ENCODE peak calls at places on chromosome 20, in nine cellular contexts. One of them, this sample, is unnamed.

GRCh38 chr20:19817017-19817416 is 59.0 kb downstream of the RIN2 start:
- DNase-seq in effector memory CD8-positive, alpha-beta T cell: no peak
- DNase-seq in BJ: peak
- DNase-seq in astrocyte: peak
- DNase-seq in NCI-H774: no peak
- DNase-seq in GM23248: peak
- DNase-seq in heart right ventricle: peak
- DNase-seq in astrocyte of the hippocampus: peak
- DNase-seq in GM12865: no peak
- DNase-seq in this sample: no peak

GRCh38 chr20:51624157-51624731 is 81.7 kb upstream of the NFATC2 start:
- DNase-seq in effector memory CD8-positive, alpha-beta T cell: peak
- DNase-seq in BJ: no peak
- DNase-seq in astrocyte: peak
- DNase-seq in NCI-H774: peak
- DNase-seq in GM23248: peak
- DNase-seq in heart right ventricle: peak
- DNase-seq in astrocyte of the hippocampus: peak
- DNase-seq in GM12865: peak
- DNase-seq in this sample: peak

GRCh38 chr20:13173201-13173600 is 47.9 kb upstream of the ISM1 start:
- DNase-seq in effector memory CD8-positive, alpha-beta T cell: no peak
- DNase-seq in BJ: no peak
- DNase-seq in astrocyte: no peak
- DNase-seq in NCI-H774: no peak
- DNase-seq in GM23248: no peak
- DNase-seq in heart right ventricle: no peak
- DNase-seq in astrocyte of the hippocampus: no peak
- DNase-seq in GM12865: no peak
- DNase-seq in this sample: no peak

GRCh38 chr20:57263127-57263609 is 3.3 kb downstream of the BMP7 start:
- DNase-seq in effector memory CD8-positive, alpha-beta T cell: no peak
- DNase-seq in BJ: no peak
- DNase-seq in astrocyte: no peak
- DNase-seq in NCI-H774: no peak
- DNase-seq in GM23248: no peak
- DNase-seq in heart right ventricle: no peak
- DNase-seq in astrocyte of the hippocampus: no peak
- DNase-seq in GM12865: no peak
- DNase-seq in this sample: no peak

GRCh38 chr20:34045294-34045693 is 51.6 kb downstream of the RALY start:
- DNase-seq in effector memory CD8-positive, alpha-beta T cell: no peak
- DNase-seq in BJ: no peak
- DNase-seq in astrocyte: no peak
- DNase-seq in NCI-H774: peak
- DNase-seq in GM23248: peak
- DNase-seq in heart right ventricle: peak
- DNase-seq in astrocyte of the hippocampus: no peak
- DNase-seq in GM12865: no peak
- DNase-seq in this sample: no peak

GRCh38 chr20:34412453-34412852 is 49.4 kb downstream of the ITCH start:
- DNase-seq in effector memory CD8-positive, alpha-beta T cell: no peak
- DNase-seq in BJ: no peak
- DNase-seq in astrocyte: no peak
- DNase-seq in NCI-H774: no peak
- DNase-seq in GM23248: peak
- DNase-seq in heart right ventricle: no peak
- DNase-seq in astrocyte of the hippocampus: no peak
- DNase-seq in GM12865: no peak
- DNase-seq in this sample: no peak

GRCh38 chr20:49501917-49502316 is 19.4 kb upstream of the KCNB1 start:
- DNase-seq in effector memory CD8-positive, alpha-beta T cell: no peak
- DNase-seq in BJ: no peak
- DNase-seq in astrocyte: peak
- DNase-seq in NCI-H774: no peak
- DNase-seq in GM23248: peak
- DNase-seq in heart right ventricle: no peak
- DNase-seq in astrocyte of the hippocampus: peak
- DNase-seq in GM12865: peak
- DNase-seq in this sample: no peak

GRCh38 chr20:2518096-2518495 is 9.4 kb upstream of the ZNF343 start:
- DNase-seq in effector memory CD8-positive, alpha-beta T cell: no peak
- DNase-seq in BJ: no peak
- DNase-seq in astrocyte: no peak
- DNase-seq in NCI-H774: no peak
- DNase-seq in GM23248: no peak
- DNase-seq in heart right ventricle: no peak
- DNase-seq in astrocyte of the hippocampus: no peak
- DNase-seq in GM12865: no peak
- DNase-seq in this sample: no peak

GRCh38 chr20:19909696-19910095 is 107.5 kb upstream of the NAA20 start:
- DNase-seq in effector memory CD8-positive, alpha-beta T cell: no peak
- DNase-seq in BJ: no peak
- DNase-seq in astrocyte: no peak
- DNase-seq in NCI-H774: no peak
- DNase-seq in GM23248: peak
- DNase-seq in heart right ventricle: peak
- DNase-seq in astrocyte of the hippocampus: no peak
- DNase-seq in GM12865: no peak
- DNase-seq in this sample: no peak

GRCh38 chr20:9815662-9816061 is 23.2 kb downstream of the PAK5 start:
- DNase-seq in effector memory CD8-positive, alpha-beta T cell: no peak
- DNase-seq in BJ: no peak
- DNase-seq in astrocyte: no peak
- DNase-seq in NCI-H774: no peak
- DNase-seq in GM23248: no peak
- DNase-seq in heart right ventricle: no peak
- DNase-seq in astrocyte of the hippocampus: no peak
- DNase-seq in GM12865: no peak
- DNase-seq in this sample: no peak

GRCh38 chr20:63024573-63025392 is 18.0 kb upstream of the BHLHE23 start:
- DNase-seq in effector memory CD8-positive, alpha-beta T cell: no peak
- DNase-seq in BJ: no peak
- DNase-seq in astrocyte: no peak
- DNase-seq in NCI-H774: no peak
- DNase-seq in GM23248: no peak
- DNase-seq in heart right ventricle: no peak
- DNase-seq in astrocyte of the hippocampus: no peak
- DNase-seq in GM12865: no peak
- DNase-seq in this sample: no peak

GRCh38 chr20:48841861-48842529 is 14.2 kb upstream of the PREX1 start:
- DNase-seq in effector memory CD8-positive, alpha-beta T cell: no peak
- DNase-seq in BJ: peak
- DNase-seq in astrocyte: peak
- DNase-seq in NCI-H774: no peak
- DNase-seq in GM23248: peak
- DNase-seq in heart right ventricle: no peak
- DNase-seq in astrocyte of the hippocampus: peak
- DNase-seq in GM12865: no peak
- DNase-seq in this sample: no peak

GRCh38 chr20:6044102-6044501 is 9.8 kb downstream of the LRRN4 start:
- DNase-seq in effector memory CD8-positive, alpha-beta T cell: no peak
- DNase-seq in BJ: no peak
- DNase-seq in astrocyte: no peak
- DNase-seq in NCI-H774: no peak
- DNase-seq in GM23248: no peak
- DNase-seq in heart right ventricle: no peak
- DNase-seq in astrocyte of the hippocampus: no peak
- DNase-seq in GM12865: no peak
- DNase-seq in this sample: no peak

GRCh38 chr20:18514127-18514526 is 6.4 kb downstream of the SEC23B start:
- DNase-seq in effector memory CD8-positive, alpha-beta T cell: no peak
- DNase-seq in BJ: no peak
- DNase-seq in astrocyte: no peak
- DNase-seq in NCI-H774: no peak
- DNase-seq in GM23248: no peak
- DNase-seq in heart right ventricle: no peak
- DNase-seq in astrocyte of the hippocampus: no peak
- DNase-seq in GM12865: no peak
- DNase-seq in this sample: no peak

GRCh38 chr20:52166150-52166549 is 25.4 kb downstream of the ZFP64 start:
- DNase-seq in effector memory CD8-positive, alpha-beta T cell: no peak
- DNase-seq in BJ: no peak
- DNase-seq in astrocyte: no peak
- DNase-seq in NCI-H774: no peak
- DNase-seq in GM23248: no peak
- DNase-seq in heart right ventricle: no peak
- DNase-seq in astrocyte of the hippocampus: no peak
- DNase-seq in GM12865: no peak
- DNase-seq in this sample: no peak

GRCh38 chr20:59144179-59144830 is 19.3 kb upstream of the ZNF831 start:
- DNase-seq in effector memory CD8-positive, alpha-beta T cell: no peak
- DNase-seq in BJ: no peak
- DNase-seq in astrocyte: no peak
- DNase-seq in NCI-H774: no peak
- DNase-seq in GM23248: no peak
- DNase-seq in heart right ventricle: no peak
- DNase-seq in astrocyte of the hippocampus: no peak
- DNase-seq in GM12865: no peak
- DNase-seq in this sample: no peak

GRCh38 chr20:62489940-62490263 is 14.1 kb upstream of the GATA5 start:
- DNase-seq in effector memory CD8-positive, alpha-beta T cell: no peak
- DNase-seq in BJ: no peak
- DNase-seq in astrocyte: no peak
- DNase-seq in NCI-H774: no peak
- DNase-seq in GM23248: no peak
- DNase-seq in heart right ventricle: no peak
- DNase-seq in astrocyte of the hippocampus: no peak
- DNase-seq in GM12865: no peak
- DNase-seq in this sample: no peak

GRCh38 chr20:47276856-47277541 is 79.5 kb downstream of the ZMYND8 start:
- DNase-seq in effector memory CD8-positive, alpha-beta T cell: no peak
- DNase-seq in BJ: peak
- DNase-seq in astrocyte: peak
- DNase-seq in NCI-H774: no peak
- DNase-seq in GM23248: peak
- DNase-seq in heart right ventricle: peak
- DNase-seq in astrocyte of the hippocampus: peak
- DNase-seq in GM12865: no peak
- DNase-seq in this sample: no peak

GRCh38 chr20:63176448-63177133 is 39.3 kb downstream of the YTHDF1 start:
- DNase-seq in effector memory CD8-positive, alpha-beta T cell: no peak
- DNase-seq in BJ: no peak
- DNase-seq in astrocyte: no peak
- DNase-seq in NCI-H774: no peak
- DNase-seq in GM23248: no peak
- DNase-seq in heart right ventricle: no peak
- DNase-seq in astrocyte of the hippocampus: peak
- DNase-seq in GM12865: no peak
- DNase-seq in this sample: no peak

GRCh38 chr20:36060676-36061075 is 92.3 kb downstream of the CNBD2 start:
- DNase-seq in effector memory CD8-positive, alpha-beta T cell: no peak
- DNase-seq in BJ: no peak
- DNase-seq in astrocyte: no peak
- DNase-seq in NCI-H774: no peak
- DNase-seq in GM23248: no peak
- DNase-seq in heart right ventricle: no peak
- DNase-seq in astrocyte of the hippocampus: no peak
- DNase-seq in GM12865: no peak
- DNase-seq in this sample: no peak

GRCh38 chr20:25378884-25379733 is 11.5 kb downstream of the ABHD12 start:
- DNase-seq in effector memory CD8-positive, alpha-beta T cell: no peak
- DNase-seq in BJ: no peak
- DNase-seq in astrocyte: no peak
- DNase-seq in NCI-H774: no peak
- DNase-seq in GM23248: no peak
- DNase-seq in heart right ventricle: no peak
- DNase-seq in astrocyte of the hippocampus: no peak
- DNase-seq in GM12865: no peak
- DNase-seq in this sample: no peak

GRCh38 chr20:51800132-51800721 is 2.1 kb downstream of the SALL4 start:
- DNase-seq in effector memory CD8-positive, alpha-beta T cell: peak
- DNase-seq in BJ: no peak
- DNase-seq in astrocyte: no peak
- DNase-seq in NCI-H774: peak
- DNase-seq in GM23248: peak
- DNase-seq in heart right ventricle: peak
- DNase-seq in astrocyte of the hippocampus: peak
- DNase-seq in GM12865: peak
- DNase-seq in this sample: peak

GRCh38 chr20:59787186-59787890 is 146.1 kb downstream of the SYCP2 start:
- DNase-seq in effector memory CD8-positive, alpha-beta T cell: no peak
- DNase-seq in BJ: no peak
- DNase-seq in astrocyte: no peak
- DNase-seq in NCI-H774: no peak
- DNase-seq in GM23248: no peak
- DNase-seq in heart right ventricle: no peak
- DNase-seq in astrocyte of the hippocampus: no peak
- DNase-seq in GM12865: no peak
- DNase-seq in this sample: no peak

GRCh38 chr20:45436732-45437485 is 21.0 kb downstream of the PIGT start:
- DNase-seq in effector memory CD8-positive, alpha-beta T cell: peak
- DNase-seq in BJ: no peak
- DNase-seq in astrocyte: peak
- DNase-seq in NCI-H774: peak
- DNase-seq in GM23248: peak
- DNase-seq in heart right ventricle: peak
- DNase-seq in astrocyte of the hippocampus: peak
- DNase-seq in GM12865: peak
- DNase-seq in this sample: peak

GRCh38 chr20:57627972-57628650 is 7.9 kb upstream of the ZBP1 start:
- DNase-seq in effector memory CD8-positive, alpha-beta T cell: peak
- DNase-seq in BJ: no peak
- DNase-seq in astrocyte: no peak
- DNase-seq in NCI-H774: no peak
- DNase-seq in GM23248: peak
- DNase-seq in heart right ventricle: peak
- DNase-seq in astrocyte of the hippocampus: no peak
- DNase-seq in GM12865: peak
- DNase-seq in this sample: no peak

GRCh38 chr20:63525968-63526367 is 5.4 kb downstream of the PPDPF start:
- DNase-seq in effector memory CD8-positive, alpha-beta T cell: no peak
- DNase-seq in BJ: no peak
- DNase-seq in astrocyte: no peak
- DNase-seq in NCI-H774: no peak
- DNase-seq in GM23248: no peak
- DNase-seq in heart right ventricle: no peak
- DNase-seq in astrocyte of the hippocampus: no peak
- DNase-seq in GM12865: peak
- DNase-seq in this sample: no peak

GRCh38 chr20:10074513-10074912 is 39.7 kb downstream of the ANKEF1 start:
- DNase-seq in effector memory CD8-positive, alpha-beta T cell: no peak
- DNase-seq in BJ: peak
- DNase-seq in astrocyte: peak
- DNase-seq in NCI-H774: no peak
- DNase-seq in GM23248: peak
- DNase-seq in heart right ventricle: no peak
- DNase-seq in astrocyte of the hippocampus: peak
- DNase-seq in GM12865: peak
- DNase-seq in this sample: peak

GRCh38 chr20:49188101-49188784 is at the start of gene STAU1:
- DNase-seq in effector memory CD8-positive, alpha-beta T cell: peak
- DNase-seq in BJ: peak
- DNase-seq in astrocyte: peak
- DNase-seq in NCI-H774: peak
- DNase-seq in GM23248: peak
- DNase-seq in heart right ventricle: peak
- DNase-seq in astrocyte of the hippocampus: peak
- DNase-seq in GM12865: peak
- DNase-seq in this sample: peak

GRCh38 chr20:63183422-63184146 is 32.3 kb downstream of the YTHDF1 start:
- DNase-seq in effector memory CD8-positive, alpha-beta T cell: peak
- DNase-seq in BJ: no peak
- DNase-seq in astrocyte: no peak
- DNase-seq in NCI-H774: no peak
- DNase-seq in GM23248: peak
- DNase-seq in heart right ventricle: peak
- DNase-seq in astrocyte of the hippocampus: peak
- DNase-seq in GM12865: peak
- DNase-seq in this sample: no peak

GRCh38 chr20:12970372-12970821 is 38.4 kb upstream of the SPTLC3 start:
- DNase-seq in effector memory CD8-positive, alpha-beta T cell: no peak
- DNase-seq in BJ: no peak
- DNase-seq in astrocyte: peak
- DNase-seq in NCI-H774: no peak
- DNase-seq in GM23248: peak
- DNase-seq in heart right ventricle: peak
- DNase-seq in astrocyte of the hippocampus: peak
- DNase-seq in GM12865: peak
- DNase-seq in this sample: no peak

GRCh38 chr20:64159711-64160110 is 4.5 kb upstream of the MYT1 start:
- DNase-seq in effector memory CD8-positive, alpha-beta T cell: no peak
- DNase-seq in BJ: no peak
- DNase-seq in astrocyte: no peak
- DNase-seq in NCI-H774: no peak
- DNase-seq in GM23248: no peak
- DNase-seq in heart right ventricle: no peak
- DNase-seq in astrocyte of the hippocampus: no peak
- DNase-seq in GM12865: no peak
- DNase-seq in this sample: no peak

This sample was measured in DMS153.